ENCODE peak calls at places on chromosomes 2 and 18, in eight cellular contexts. S, Z, L, R, B, K, X and P are unnamed samples.

GRCh38 chr2:15127876-15128275 is 433.3 kb downstream of the NBAS start:
- DNase-seq in L (no peak), S (no peak), K (no peak), Z (no peak), R (no peak), X (no peak), B (no peak), P (no peak)

GRCh38 chr18:40841473-40841872 is 1113.6 kb upstream of the PIK3C3 start:
- DNase-seq in S (no peak), Z (no peak), L (no peak), R (no peak), B (no peak), K (no peak), X (no peak), P (no peak)

GRCh38 chr18:8943900-8944870 is 158.3 kb upstream of the NDUFV2 start:
- DNase-seq in L (no peak), K (peak), Z (no peak), S (no peak), X (no peak), B (no peak), R (no peak), P (no peak)

GRCh38 chr2:30226144-30227032 is 4.9 kb upstream of the LBH start:
- DNase-seq in B (no peak), K (no peak), Z (no peak), L (no peak), X (no peak), S (no peak), R (no peak), P (no peak)

GRCh38 chr2:184041077-184041476 is 557.3 kb upstream of the ZNF804A start:
- DNase-seq in X (no peak), K (peak), S (no peak), L (no peak), B (no peak), Z (no peak), R (no peak), P (no peak)

GRCh38 chr2:239025081-239025801 is 177.4 kb downstream of the TWIST2 start:
- DNase-seq in Z (no peak), L (no peak), B (no peak), R (no peak), S (no peak), K (peak), X (no peak), P (no peak)

GRCh38 chr2:167294775-167295140 is 406.5 kb downstream of the XIRP2 start:
- DNase-seq in X (no peak), B (no peak), K (peak), L (no peak), R (no peak), S (no peak), Z (no peak), P (no peak)

GRCh38 chr2:120898961-120899360 is 163.3 kb downstream of the GLI2 start:
- DNase-seq in B (no peak), Z (no peak), S (no peak), L (no peak), R (no peak), K (no peak), X (peak), P (no peak)

GRCh38 chr2:141899740-141900139 is 231.1 kb downstream of the LRP1B start:
- DNase-seq in R (no peak), S (no peak), X (no peak), Z (no peak), B (no peak), L (no peak), K (no peak), P (no peak)

GRCh38 chr2:29022455-29023128 is 41.5 kb downstream of the TOGARAM2 start:
- DNase-seq in Z (no peak), K (no peak), X (no peak), S (no peak), R (no peak), B (no peak), L (no peak), P (no peak)

GRCh38 chr2:25173719-25174118 is 5.3 kb upstream of the POMC start:
- DNase-seq in Z (no peak), K (no peak), X (no peak), L (no peak), R (no peak), S (no peak), B (no peak), P (no peak)

GRCh38 chr18:45962461-45962860 is 4.7 kb downstream of the EPG5 start:
- DNase-seq in S (no peak), R (no peak), L (peak), K (peak), B (no peak), X (no peak), Z (no peak), P (no peak)

GRCh38 chr2:210113636-210114235 is 57.5 kb downstream of the KANSL1L start:
- DNase-seq in K (no peak), L (no peak), R (no peak), S (no peak), B (no peak), X (no peak), Z (no peak), P (no peak)

GRCh38 chr2:95274291-95275150 is at the start of gene PROM2:
- DNase-seq in K (no peak), B (no peak), L (no peak), Z (peak), R (peak), X (no peak), S (no peak), P (no peak)

GRCh38 chr18:31619291-31619690 is 27.6 kb downstream of the TTR start:
- DNase-seq in S (no peak), K (no peak), B (no peak), X (no peak), L (no peak), R (no peak), Z (no peak), P (no peak)

GRCh38 chr2:217887841-217888665 is 114.7 kb downstream of the TNS1 start:
- DNase-seq in X (no peak), S (no peak), K (no peak), Z (no peak), B (no peak), L (no peak), R (no peak), P (no peak)

GRCh38 chr2:225471039-225471438 is 71.5 kb downstream of the NYAP2 start:
- DNase-seq in Z (no peak), L (no peak), S (no peak), K (no peak), B (no peak), R (no peak), X (no peak), P (no peak)

GRCh38 chr2:157304811-157305712 is 20.6 kb downstream of the ERMN start:
- DNase-seq in X (peak), S (no peak), L (no peak), B (peak), K (peak), R (no peak), Z (no peak), P (no peak)

GRCh38 chr2:145771526-145771925 is 1251.6 kb upstream of the ZEB2 start:
- DNase-seq in Z (no peak), B (no peak), L (no peak), R (no peak), K (no peak), S (no peak), X (no peak), P (no peak)

GRCh38 chr2:111667542-111668273 is 216.3 kb downstream of the ANAPC1 start:
- DNase-seq in Z (peak), S (no peak), X (no peak), R (peak), K (peak), B (peak), L (no peak), P (no peak)

GRCh38 chr18:64171576-64171975 is 22.7 kb upstream of the LINC00305 start:
- DNase-seq in X (no peak), B (no peak), R (no peak), K (no peak), S (no peak), L (no peak), Z (no peak), P (no peak)

GRCh38 chr18:59787998-59788875 is 91.0 kb upstream of the CCBE1 start:
- DNase-seq in Z (no peak), B (no peak), L (no peak), X (no peak), S (no peak), K (peak), R (no peak), P (no peak)

GRCh38 chr18:77906103-77906502 is 656.5 kb downstream of the GALR1 start:
- DNase-seq in S (no peak), Z (no peak), K (no peak), X (no peak), L (no peak), R (no peak), B (no peak), P (no peak)

GRCh38 chr2:61450144-61450543 is 20.7 kb downstream of the USP34 start:
- DNase-seq in S (no peak), B (no peak), X (no peak), K (no peak), L (no peak), R (no peak), Z (no peak), P (no peak)

GRCh38 chr2:172193331-172194089 is 90.8 kb upstream of the DLX2 start:
- DNase-seq in B (no peak), K (no peak), X (no peak), R (no peak), S (no peak), Z (no peak), L (no peak), P (no peak)

GRCh38 chr2:88690591-88691338 is 708 bp upstream of the RPIA start:
- DNase-seq in S (no peak), Z (peak), K (no peak), B (no peak), L (peak), R (peak), X (no peak), P (no peak)

GRCh38 chr2:109230980-109231420 is 102.0 kb downstream of the SH3RF3 start:
- DNase-seq in L (no peak), B (no peak), X (peak), S (no peak), K (no peak), Z (no peak), R (no peak), P (no peak)